ENCODE peak calls at places on chromosome 4, in eight cellular contexts. G is M059J; I is T-cell; Y is activated CD4-positive, alpha-beta T cell treated with anti-CD3 and anti-CD28 coated beads for 48 hours; F is transverse colon; P is nucleus accumbens; M is NCI-H1092 treated with DMSO at 0.1 percent for 48 hours; X is iPS DF 6.9. R is an unnamed sample.

GRCh38 chr4:99679204-99679603 is 21.6 kb upstream of the C4orf54 start:
- DNase-seq in G (no peak), I (no peak), Y (no peak), F (no peak), P (no peak), M (peak; percentile 5), X (no peak), R (peak; percentile 11)

GRCh38 chr4:6295495-6295894 is 25.8 kb downstream of the WFS1 start:
- DNase-seq in G (no peak), I (no peak), Y (no peak), F (no peak), P (no peak), M (no peak), X (no peak), R (no peak)

GRCh38 chr4:125951275-125951887 is 636.6 kb downstream of the FAT4 start:
- DNase-seq in G (no peak), I (no peak), Y (no peak), F (no peak), P (no peak), M (no peak), X (no peak), R (no peak)

GRCh38 chr4:79848329-79848728 is 224.7 kb downstream of the ANTXR2 start:
- DNase-seq in G (no peak), I (no peak), Y (no peak), F (no peak), P (no peak), M (no peak), X (no peak), R (no peak)

GRCh38 chr4:160864253-160864652 is 1299.5 kb downstream of the FSTL5 start:
- DNase-seq in G (no peak), I (no peak), Y (no peak), F (no peak), P (no peak), M (no peak), X (no peak), R (no peak)

GRCh38 chr4:36235306-36235705 is 9.0 kb downstream of the ARAP2 start:
- DNase-seq in G (peak; percentile 5), I (no peak), Y (no peak), F (no peak), P (no peak), M (no peak), X (no peak), R (no peak)

GRCh38 chr4:114136067-114136466 is 156.6 kb upstream of the ARSJ start:
- DNase-seq in G (peak; percentile 12), I (no peak), Y (no peak), F (no peak), P (no peak), M (no peak), X (no peak), R (no peak)

GRCh38 chr4:2135083-2135482 is 76.0 kb downstream of the NAT8L start:
- DNase-seq in G (peak; percentile 51), I (peak; percentile 15), Y (no peak), F (peak; percentile 15), P (no peak), M (peak; percentile 21), X (no peak), R (peak; percentile 32)

GRCh38 chr4:20273793-20274192 is 22.1 kb downstream of the SLIT2 start:
- DNase-seq in G (peak; percentile 84), I (no peak), Y (no peak), F (no peak), P (no peak), M (no peak), X (no peak), R (peak; percentile 42)

GRCh38 chr4:56444719-56445118 is 8.7 kb downstream of the PAICS start:
- DNase-seq in G (no peak), I (no peak), Y (no peak), F (no peak), P (no peak), M (no peak), X (no peak), R (no peak)

GRCh38 chr4:15233626-15234025 is 194.2 kb upstream of the C1QTNF7 start:
- DNase-seq in G (no peak), I (no peak), Y (peak; percentile 26), F (no peak), P (no peak), M (no peak), X (no peak), R (no peak)

GRCh38 chr4:182222766-182223165 is 20.4 kb upstream of the TENM3 start:
- DNase-seq in G (no peak), I (no peak), Y (no peak), F (no peak), P (no peak), M (no peak), X (no peak), R (peak; percentile 18)

GRCh38 chr4:150140774-150141400 is 62.6 kb downstream of the DCLK2 start:
- DNase-seq in G (peak; percentile 84), I (no peak), Y (no peak), F (no peak), P (no peak), M (no peak), X (no peak), R (no peak)

GRCh38 chr4:170853422-170854021 is 763.8 kb upstream of the AADAT start:
- DNase-seq in G (peak; percentile 0), I (no peak), Y (peak; percentile 35), F (peak; percentile 49), P (no peak), M (peak; percentile 2), X (peak; percentile 31), R (no peak)

GRCh38 chr4:168711197-168712120 is 214.6 kb downstream of the PALLD start:
- DNase-seq in G (peak; percentile 70), I (no peak), Y (peak; percentile 8), F (no peak), P (no peak), M (no peak), X (no peak), R (no peak)

GRCh38 chr4:54167508-54167907 is 61.6 kb upstream of the PDGFRA start:
- DNase-seq in G (no peak), I (no peak), Y (no peak), F (no peak), P (no peak), M (no peak), X (no peak), R (no peak)

GRCh38 chr4:137892134-137892533 is 350.0 kb downstream of the SLC7A11 start:
- DNase-seq in G (peak; percentile 69), I (no peak), Y (no peak), F (no peak), P (no peak), M (no peak), X (no peak), R (no peak)

GRCh38 chr4:47484169-47484568 is 906 bp upstream of the ATP10D start:
- DNase-seq in G (no peak), I (no peak), Y (no peak), F (no peak), P (no peak), M (no peak), X (no peak), R (no peak)

GRCh38 chr4:184099541-184099966 is 118.1 kb downstream of the ENPP6 start:
- DNase-seq in G (no peak), I (no peak), Y (no peak), F (no peak), P (no peak), M (peak; percentile 13), X (no peak), R (no peak)

GRCh38 chr4:185144601-185145240 is 1.7 kb downstream of the SLC25A4 start:
- DNase-seq in G (no peak), I (no peak), Y (no peak), F (no peak), P (no peak), M (no peak), X (no peak), R (no peak)

GRCh38 chr4:5839751-5840674 is 52.9 kb downstream of the CRMP1 start:
- DNase-seq in G (peak; percentile 34), I (no peak), Y (no peak), F (peak; percentile 29), P (no peak), M (peak; percentile 19), X (no peak), R (no peak)

GRCh38 chr4:172599554-172599953 is 569.1 kb upstream of the GALNT7 start:
- DNase-seq in G (no peak), I (no peak), Y (no peak), F (no peak), P (no peak), M (no peak), X (no peak), R (no peak)

GRCh38 chr4:149531861-149532260 is 283.8 kb downstream of the IQCM start:
- DNase-seq in G (peak; percentile 59), I (no peak), Y (no peak), F (no peak), P (no peak), M (no peak), X (no peak), R (no peak)

GRCh38 chr4:184408021-184408710 is 66.2 kb downstream of the IRF2 start:
- DNase-seq in G (peak; percentile 71), I (no peak), Y (no peak), F (no peak), P (no peak), M (no peak), X (no peak), R (no peak)